ENCODE peak calls at places on chromosome 10, in nine cellular contexts. W is KBM-7; X is upper lobe of right lung; D is SJSA1; J is NT2/D1; H is non-pigmented ciliary epithelial cell; F is T-helper 1 cell; C is activated CD4-positive, alpha-beta T cell treated with anti-CD3 and anti-CD28 coated beads for 24 hours; L is NCI-H1105. K is an unnamed sample.

GRCh38 chr10:43846187-43846680 is 197.6 kb upstream of the ZNF32 start:
- DNase-seq in W (peak), F (peak), X (no peak), L (no peak), C (peak), H (no peak), J (no peak), D (no peak), K (peak)

GRCh38 chr10:86960003-86960862 is 1.8 kb downstream of the SNCG start:
- DNase-seq in J (no peak), C (no peak), L (no peak), F (peak), H (no peak), W (peak), D (peak), X (no peak), K (no peak)

GRCh38 chr10:18545626-18546025 is 105.8 kb downstream of the NSUN6 start:
- DNase-seq in F (no peak), L (no peak), W (peak), H (no peak), C (no peak), D (no peak), X (no peak), J (no peak), K (no peak)

GRCh38 chr10:120477006-120477722 is 20.1 kb downstream of the PLPP4 start:
- DNase-seq in W (no peak), D (no peak), F (no peak), H (no peak), L (no peak), X (no peak), J (no peak), C (no peak), K (no peak)

GRCh38 chr10:93447970-93448369 is 34.2 kb downstream of the MYOF start:
- DNase-seq in H (no peak), W (no peak), L (no peak), F (no peak), D (no peak), C (no peak), X (no peak), J (no peak), K (no peak)

GRCh38 chr10:23419657-23420319 is 19.1 kb upstream of the OTUD1 start:
- DNase-seq in C (no peak), L (no peak), J (no peak), W (no peak), H (no peak), F (no peak), D (no peak), X (no peak), K (no peak)

GRCh38 chr10:12179616-12180015 is 16.1 kb downstream of the NUDT5 start:
- DNase-seq in C (no peak), L (no peak), D (no peak), W (no peak), J (no peak), X (no peak), H (no peak), F (no peak), K (no peak)

GRCh38 chr10:132253092-132253687 is 54.6 kb downstream of the STK32C start:
- DNase-seq in J (no peak), W (no peak), F (no peak), X (no peak), D (no peak), C (no peak), H (no peak), L (no peak), K (no peak)

GRCh38 chr10:110420401-110421193 is 77.1 kb upstream of the DUSP5 start:
- DNase-seq in F (peak), H (no peak), J (no peak), X (no peak), L (no peak), W (no peak), D (no peak), C (no peak), K (no peak)

GRCh38 chr10:96271017-96271815 is at the start of gene BLNK:
- DNase-seq in H (peak), X (peak), J (no peak), C (no peak), L (no peak), D (no peak), W (no peak), F (no peak), K (no peak)

GRCh38 chr10:35153723-35154122 is 27.1 kb downstream of the CREM start:
- DNase-seq in F (no peak), H (no peak), C (no peak), L (no peak), W (no peak), J (no peak), D (no peak), X (no peak), K (no peak)

GRCh38 chr10:79025113-79025832 is 43.5 kb upstream of the ZMIZ1 start:
- DNase-seq in J (no peak), F (no peak), L (no peak), W (no peak), C (no peak), X (peak), D (no peak), H (no peak), K (no peak)

GRCh38 chr10:55704950-55705349 is 656.1 kb downstream of the ZWINT start:
- DNase-seq in F (no peak), L (no peak), H (no peak), X (no peak), C (no peak), D (no peak), J (no peak), W (no peak), K (no peak)

GRCh38 chr10:121077331-121077730 is 226.2 kb downstream of the WDR11 start:
- DNase-seq in F (no peak), D (no peak), W (no peak), X (no peak), H (no peak), C (no peak), L (no peak), J (peak), K (no peak)

GRCh38 chr10:96743988-96744585 is 23.8 kb upstream of the PIK3AP1 start:
- DNase-seq in L (no peak), J (no peak), F (no peak), W (peak), C (no peak), X (no peak), D (no peak), H (peak), K (no peak)

GRCh38 chr10:92886334-92886961 is 38.1 kb downstream of the EXOC6 start:
- DNase-seq in L (no peak), C (no peak), W (no peak), D (no peak), J (no peak), H (no peak), X (no peak), F (no peak), K (no peak)

GRCh38 chr10:44908071-44908709 is 2.9 kb upstream of the TMEM72 start:
- DNase-seq in D (no peak), W (no peak), H (peak), F (no peak), C (no peak), J (peak), L (no peak), X (no peak), K (no peak)

GRCh38 chr10:32976338-32976737 is 18.3 kb upstream of the ITGB1 start:
- DNase-seq in D (no peak), F (no peak), L (no peak), X (no peak), W (no peak), J (no peak), C (no peak), H (no peak), K (no peak)

GRCh38 chr10:76033457-76034196 is 602.2 kb downstream of the LRMDA start:
- DNase-seq in L (no peak), X (no peak), H (no peak), C (no peak), J (no peak), W (peak), F (no peak), D (no peak), K (no peak)

GRCh38 chr10:27390681-27391080 is 113.4 kb upstream of the RAB18 start:
- DNase-seq in J (no peak), F (no peak), L (no peak), W (no peak), D (no peak), H (no peak), C (no peak), X (no peak), K (no peak)

GRCh38 chr10:35640951-35641429 is 1.1 kb downstream of the FZD8 start:
- DNase-seq in C (no peak), X (peak), L (peak), J (no peak), D (peak), F (peak), W (peak), H (no peak), K (no peak)

GRCh38 chr10:19412531-19412930 is 363.9 kb downstream of the MALRD1 start:
- DNase-seq in L (no peak), W (peak), C (no peak), D (no peak), X (no peak), F (no peak), J (no peak), H (peak), K (no peak)

GRCh38 chr10:103168436-103168835 is 24.6 kb downstream of the NT5C2 start:
- DNase-seq in J (no peak), W (no peak), X (no peak), L (no peak), C (no peak), H (no peak), D (no peak), F (no peak), K (no peak)

GRCh38 chr10:103513383-103514060 is 20.0 kb downstream of the NEURL1 start:
- DNase-seq in F (no peak), L (no peak), C (no peak), H (no peak), X (peak), W (no peak), J (no peak), D (no peak), K (no peak)

GRCh38 chr10:114356786-114357588 is 47.3 kb downstream of the AFAP1L2 start:
- DNase-seq in D (peak), J (no peak), X (no peak), W (no peak), H (peak), C (no peak), L (no peak), F (no peak), K (no peak)

GRCh38 chr10:44297963-44298362 is 86.9 kb downstream of the CXCL12 start:
- DNase-seq in W (no peak), D (no peak), C (no peak), J (no peak), X (no peak), F (no peak), H (no peak), L (no peak), K (no peak)

GRCh38 chr10:70223728-70224127 is 9.5 kb downstream of the PPA1 start:
- DNase-seq in H (no peak), J (no peak), X (no peak), W (no peak), F (no peak), D (no peak), L (no peak), C (no peak), K (no peak)

GRCh38 chr10:122407375-122408125 is 33.0 kb downstream of the PLEKHA1 start:
- DNase-seq in X (no peak), H (peak), J (no peak), L (no peak), D (no peak), F (no peak), W (no peak), C (peak), K (peak)